ENCODE peak calls at places on chromosomes 2 and 18, in seven cellular contexts. A, I, O, N, K, E and Z are unnamed samples.

GRCh38 chr2:45131587-45131986 is 122.3 kb upstream of the SIX2 start:
- DNase-seq in K (no peak), I (no peak), E (no peak), N (no peak), O (no peak), A (peak), Z (no peak)

GRCh38 chr2:159946326-159946992 is 116.0 kb downstream of the PLA2R1 start:
- DNase-seq in K (no peak), E (no peak), N (no peak), A (peak), I (no peak), O (peak), Z (no peak)

GRCh38 chr2:223949241-223949640 is 4.1 kb upstream of the WDFY1 start:
- DNase-seq in O (no peak), I (no peak), N (no peak), E (no peak), A (no peak), K (no peak), Z (no peak)

GRCh38 chr2:150716186-150716585 is 228.7 kb upstream of the RND3 start:
- DNase-seq in N (no peak), O (peak), K (no peak), E (no peak), A (no peak), I (no peak), Z (no peak)

GRCh38 chr2:235085476-235085875 is 133.7 kb downstream of the SH3BP4 start:
- DNase-seq in I (no peak), K (no peak), N (no peak), A (no peak), E (no peak), O (no peak), Z (no peak)

GRCh38 chr2:236871500-236872001 is 214.1 kb upstream of the COPS8 start:
- DNase-seq in K (no peak), A (peak), E (no peak), I (no peak), N (peak), O (peak), Z (peak)

GRCh38 chr2:227308784-227309183 is 16.3 kb upstream of the MFF start:
- DNase-seq in N (no peak), O (no peak), I (no peak), E (no peak), K (no peak), A (peak), Z (no peak)

GRCh38 chr2:145228506-145228905 is 708.6 kb upstream of the ZEB2 start:
- DNase-seq in I (no peak), O (peak), N (no peak), A (no peak), E (no peak), K (no peak), Z (no peak)

GRCh38 chr2:171529914-171530313 is 7.6 kb downstream of the CYBRD1 start:
- DNase-seq in A (no peak), I (no peak), K (peak), E (no peak), N (no peak), O (no peak), Z (no peak)

GRCh38 chr18:75276813-75277628 is 66.4 kb downstream of the TSHZ1 start:
- DNase-seq in A (peak), K (no peak), I (no peak), O (peak), E (no peak), N (no peak), Z (no peak)

GRCh38 chr2:2590141-2590540 is 259.1 kb upstream of the MYT1L start:
- DNase-seq in I (no peak), E (no peak), N (no peak), K (no peak), A (no peak), O (no peak), Z (no peak)

GRCh38 chr2:212289301-212289700 is 249.3 kb downstream of the ERBB4 start:
- DNase-seq in O (no peak), E (no peak), K (no peak), N (no peak), A (no peak), I (no peak), Z (no peak)

GRCh38 chr2:105636109-105636740 is 108.5 kb upstream of the NCK2 start:
- DNase-seq in K (no peak), A (no peak), E (no peak), I (no peak), O (no peak), N (no peak), Z (no peak)

GRCh38 chr18:24514439-24514838 is 54.0 kb downstream of the HRH4 start:
- DNase-seq in K (peak), N (peak), E (no peak), O (no peak), A (peak), I (no peak), Z (no peak)

GRCh38 chr2:46849741-46850474 is 65.7 kb downstream of the MCFD2 start:
- DNase-seq in K (no peak), A (peak), E (no peak), I (no peak), N (no peak), O (no peak), Z (peak)

GRCh38 chr2:37365669-37366068 is 21.2 kb downstream of the QPCT start:
- DNase-seq in O (no peak), I (no peak), N (peak), E (no peak), A (peak), K (no peak), Z (no peak)

GRCh38 chr2:161119483-161119882 is 40.7 kb upstream of the TANK start:
- DNase-seq in I (no peak), O (no peak), A (no peak), E (no peak), N (no peak), K (no peak), Z (no peak)

GRCh38 chr2:168708099-168708498 is 94.3 kb upstream of the NOSTRIN start:
- DNase-seq in A (no peak), I (no peak), E (no peak), O (no peak), K (no peak), N (no peak), Z (no peak)

GRCh38 chr18:22817844-22818243 is 115.3 kb upstream of the RBBP8 start:
- DNase-seq in O (no peak), E (no peak), A (peak), K (no peak), I (no peak), N (no peak), Z (no peak)

GRCh38 chr2:219596954-219597551 is 604 bp upstream of the STK11IP start:
- DNase-seq in O (no peak), N (peak), K (no peak), E (no peak), A (peak), I (no peak), Z (no peak)

GRCh38 chr18:62939433-62939832 is 224.1 kb downstream of the PHLPP1 start:
- DNase-seq in N (no peak), O (no peak), I (no peak), K (no peak), A (no peak), E (no peak), Z (no peak)

GRCh38 chr2:37773354-37773753 is 101.9 kb upstream of the CDC42EP3 start:
- DNase-seq in E (no peak), O (no peak), N (no peak), I (no peak), K (no peak), A (no peak), Z (peak)

GRCh38 chr2:102593516-102593915 is 25.8 kb upstream of the SLC9A2 start:
- DNase-seq in I (no peak), K (no peak), N (peak), O (no peak), A (no peak), E (no peak), Z (no peak)

GRCh38 chr2:96881349-96882195 is 11.7 kb upstream of the SEMA4C start:
- DNase-seq in K (no peak), E (no peak), N (no peak), A (no peak), I (no peak), O (no peak), Z (no peak)

GRCh38 chr2:236205867-236206645 is 37.9 kb upstream of the GBX2 start:
- DNase-seq in I (no peak), O (no peak), K (no peak), A (no peak), E (no peak), N (no peak), Z (no peak)

GRCh38 chr18:360676-361075 is 92.8 kb upstream of the THOC1 start:
- DNase-seq in O (no peak), E (no peak), I (no peak), K (no peak), N (peak), A (no peak), Z (no peak)

GRCh38 chr2:40287201-40287600 is 164.7 kb downstream of the SLC8A1 start:
- DNase-seq in O (no peak), I (no peak), K (no peak), N (no peak), A (no peak), E (no peak), Z (no peak)

GRCh38 chr2:14563324-14563723 is 69.2 kb upstream of the LRATD1 start:
- DNase-seq in N (no peak), O (no peak), E (no peak), I (no peak), K (no peak), A (no peak), Z (no peak)

GRCh38 chr2:178863856-178864620 is 56.8 kb upstream of the TTN start:
- DNase-seq in O (no peak), E (no peak), A (no peak), I (no peak), K (no peak), N (no peak), Z (peak)

GRCh38 chr2:174335605-174336402 is 1.1 kb downstream of the SP9 start:
- DNase-seq in A (peak), N (no peak), E (no peak), O (peak), K (peak), I (no peak), Z (no peak)

GRCh38 chr2:88608184-88608583 is 19.1 kb downstream of the EIF2AK3 start:
- DNase-seq in O (no peak), A (no peak), I (no peak), N (no peak), E (no peak), K (no peak), Z (no peak)

GRCh38 chr2:204228169-204228940 is 291.8 kb downstream of the ICOS start:
- DNase-seq in N (no peak), O (no peak), A (no peak), I (no peak), K (peak), E (no peak), Z (no peak)

GRCh38 chr2:12607971-12608370 is 108.8 kb upstream of the TRIB2 start:
- DNase-seq in O (no peak), N (no peak), K (no peak), I (no peak), A (no peak), E (no peak), Z (no peak)

GRCh38 chr2:99217929-99218501 is 37.0 kb downstream of the MRPL30 start:
- DNase-seq in I (no peak), K (no peak), N (no peak), A (no peak), E (no peak), O (no peak), Z (peak)

GRCh38 chr18:38241736-38242135 is 676.1 kb upstream of the CELF4 start:
- DNase-seq in I (no peak), N (no peak), A (peak), O (no peak), E (no peak), K (no peak), Z (no peak)

GRCh38 chr2:206230060-206230890 is 44.2 kb upstream of the ZDBF2 start:
- DNase-seq in O (no peak), E (no peak), I (no peak), K (peak), N (no peak), A (peak), Z (no peak)